ENCODE peak calls at places on chromosomes 11 and 22, in four cellular contexts. Y is HL-60, S is A549, X is GM23338. G is an unnamed sample.

GRCh38 chr11:45918331-45918941 is 759 bp upstream of the PEX16 start:
- DNase-seq in Y (no peak), S (peak; percentile 91), X (peak; percentile 82), G (peak; percentile 33)

GRCh38 chr11:74030668-74031309 is 21.9 kb upstream of the UCP3 start:
- DNase-seq in Y (no peak), S (no peak), X (no peak), G (no peak)

GRCh38 chr11:11659567-11660341 is 37.9 kb upstream of the GALNT18 start:
- DNase-seq in Y (no peak), S (peak; percentile 8), X (peak; percentile 30), G (no peak)

GRCh38 chr11:61158691-61159381 is 2.4 kb downstream of the VPS37C start:
- DNase-seq in Y (no peak), S (no peak), X (no peak), G (no peak)

GRCh38 chr11:109604506-109604905 is 182.5 kb downstream of the C11orf87 start:
- DNase-seq in Y (no peak), S (no peak), X (no peak), G (no peak)

GRCh38 chr11:47431356-47432083 is 5.3 kb upstream of the PSMC3 start:
- DNase-seq in Y (no peak), S (no peak), X (no peak), G (no peak)

GRCh38 chr22:33472462-33473344 is 414.5 kb upstream of the SYN3 start:
- DNase-seq in Y (no peak), S (no peak), X (no peak), G (no peak)

GRCh38 chr22:22685586-22685985 is 41.2 kb downstream of the GGTLC2 start:
- DNase-seq in Y (no peak), S (no peak), X (no peak), G (no peak)

GRCh38 chr22:44884968-44885805 is 124.6 kb downstream of the PHF21B start:
- DNase-seq in Y (no peak), S (no peak), X (no peak), G (no peak)

GRCh38 chr11:122261546-122261945 is 145.5 kb upstream of the BLID start:
- DNase-seq in Y (no peak), S (no peak), X (no peak), G (no peak)

GRCh38 chr22:23786261-23786710 is 480 bp upstream of the SMARCB1 start:
- DNase-seq in Y (no peak), S (no peak), X (no peak), G (no peak)

GRCh38 chr11:111557425-111558111 is 17.0 kb downstream of the LAYN start:
- DNase-seq in Y (no peak), S (no peak), X (no peak), G (peak; percentile 66)

GRCh38 chr11:27004103-27004502 is 10.2 kb downstream of the FIBIN start:
- DNase-seq in Y (no peak), S (no peak), X (no peak), G (no peak)

GRCh38 chr11:77506857-77507256 is 33.0 kb upstream of the PAK1 start:
- DNase-seq in Y (no peak), S (no peak), X (no peak), G (no peak)

GRCh38 chr22:41099036-41099435 is 6.6 kb downstream of the EP300 start:
- DNase-seq in Y (no peak), S (no peak), X (no peak), G (no peak)

GRCh38 chr11:122998727-122999370 is 17.2 kb upstream of the BSX start:
- DNase-seq in Y (no peak), S (no peak), X (peak; percentile 28), G (no peak)

GRCh38 chr11:113992459-113993105 is 17.7 kb downstream of the HTR3A start:
- DNase-seq in Y (no peak), S (no peak), X (peak; percentile 36), G (no peak)

GRCh38 chr22:22410677-22411076 is 97.9 kb downstream of the ZNF280B start:
- DNase-seq in Y (no peak), S (no peak), X (no peak), G (no peak)

GRCh38 chr11:76600124-76600655 is 70.4 kb downstream of the LRRC32 start:
- DNase-seq in Y (no peak), S (no peak), X (no peak), G (no peak)

GRCh38 chr22:50270302-50271010 is at the start of gene MAPK11:
- DNase-seq in Y (no peak), S (no peak), X (peak; percentile 92), G (no peak)

GRCh38 chr22:28408702-28409101 is 270.9 kb downstream of the TTC28 start:
- DNase-seq in Y (no peak), S (no peak), X (no peak), G (no peak)
- TF ChIP-seq REST in Y (no peak), S (no peak), X (no peak), G (no peak)

GRCh38 chr11:15091175-15091574 is 17.8 kb downstream of the CALCB start:
- DNase-seq in Y (no peak), S (no peak), X (no peak), G (no peak)

GRCh38 chr11:15097411-15097810 is 17.3 kb upstream of the INSC start:
- DNase-seq in Y (no peak), S (no peak), X (no peak), G (no peak)

GRCh38 chr11:15093432-15093831 is 20.0 kb downstream of the CALCB start:
- DNase-seq in Y (no peak), S (no peak), X (no peak), G (no peak)

GRCh38 chr11:15091620-15092019 is 18.2 kb downstream of the CALCB start:
- DNase-seq in Y (no peak), S (no peak), X (no peak), G (no peak)

GRCh38 chr11:15095736-15096228 is 18.9 kb upstream of the INSC start:
- DNase-seq in Y (no peak), S (no peak), X (no peak), G (no peak)
- TF ChIP-seq REST in Y (no peak), S (no peak), X (no peak), G (no peak)

DNA sequence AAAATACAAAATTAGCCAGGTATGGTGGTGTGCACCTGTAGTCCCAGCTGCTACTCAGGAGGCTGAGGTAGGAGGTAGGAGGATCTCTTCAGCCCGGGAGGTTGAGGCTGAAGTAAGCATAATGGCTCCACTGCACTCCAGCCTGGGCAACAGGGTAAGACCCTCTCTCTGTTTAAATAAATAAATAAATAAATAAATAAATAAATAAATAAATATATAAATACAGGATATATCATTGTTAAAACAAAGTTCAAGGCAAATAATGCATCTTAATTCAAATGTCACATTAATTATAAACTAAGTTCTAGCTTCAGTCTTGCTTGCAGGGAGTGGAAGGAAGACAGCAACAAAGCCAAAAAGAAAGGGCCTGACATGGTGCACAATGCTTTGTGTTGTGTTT is 44.5 kb upstream of the PANX1 start:
- DNase-seq in Y (no peak), S (no peak), X (no peak), G (no peak)
- TF ChIP-seq REST in Y (no peak), S (no peak), X (no peak), G (no peak)

DNA sequence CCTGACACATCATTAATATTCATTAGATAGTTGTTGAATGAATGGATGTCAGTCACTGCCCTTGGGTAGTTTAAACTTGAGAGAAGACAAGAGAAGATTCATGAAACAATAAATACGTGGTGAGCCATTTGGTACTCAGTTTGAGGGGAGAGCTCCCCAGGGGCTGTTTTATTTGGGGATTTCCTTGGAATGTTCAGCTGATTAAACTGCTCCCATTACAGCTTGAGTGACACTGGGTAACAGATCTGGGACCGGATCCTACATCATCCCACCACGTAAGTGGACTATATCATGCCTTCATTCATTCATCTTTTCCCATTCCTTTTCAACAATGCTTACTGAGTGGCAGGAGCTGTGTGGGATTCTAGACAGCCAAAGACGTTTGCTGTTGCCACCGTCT is 162.0 kb downstream of the FAT3 start:
- DNase-seq in Y (no peak), S (no peak), X (no peak), G (no peak)
- TF ChIP-seq REST in Y (no peak), S (no peak), X (no peak), G (no peak)